ENCODE peak calls at places on chromosomes 7 and 10, in ten cellular contexts. W, M, D, E, X, O, G, S, F and K are unnamed samples.

GRCh38 chr10:102195301-102195870 is 30.7 kb upstream of the ELOVL3 start:
- DNase-seq in W (no peak), M (peak), D (no peak), E (no peak), X (no peak), O (no peak), G (no peak), S (no peak), F (no peak), K (no peak)

GRCh38 chr10:89793649-89794254 is 92.4 kb downstream of the KIF20B start:
- DNase-seq in W (peak), M (peak), D (peak), E (peak), X (peak), O (peak), G (no peak), S (peak), F (no peak), K (peak)

GRCh38 chr7:95840953-95841950 is 68.9 kb downstream of the DYNC1I1 start:
- DNase-seq in W (no peak), M (no peak), D (peak), E (no peak), X (no peak), O (peak), G (no peak), S (no peak), F (no peak), K (no peak)

GRCh38 chr7:13988765-13989137 is 715 bp downstream of the ETV1 start:
- DNase-seq in W (no peak), M (peak), D (no peak), E (peak), X (no peak), O (peak), G (no peak), S (no peak), F (no peak), K (peak)

GRCh38 chr10:110364531-110364937 is 59.8 kb upstream of the SMNDC1 start:
- DNase-seq in W (peak), M (no peak), D (no peak), E (no peak), X (no peak), O (no peak), G (no peak), S (no peak), F (no peak), K (no peak)

GRCh38 chr10:2202401-2202800 is 465.1 kb upstream of the ADARB2 start:
- DNase-seq in W (no peak), M (no peak), D (no peak), E (no peak), X (no peak), O (peak), G (no peak), S (no peak), F (no peak), K (no peak)

GRCh38 chr7:75915416-75916156 is 631 bp downstream of the POR start:
- DNase-seq in W (no peak), M (peak), D (no peak), E (peak), X (peak), O (no peak), G (peak), S (peak), F (no peak), K (no peak)

GRCh38 chr10:69467928-69468770 is 16.9 kb downstream of the TSPAN15 start:
- DNase-seq in W (no peak), M (no peak), D (no peak), E (no peak), X (no peak), O (no peak), G (no peak), S (no peak), F (no peak), K (no peak)

GRCh38 chr7:1693991-1694524 is 24.0 kb downstream of the ELFN1 start:
- DNase-seq in W (no peak), M (peak), D (peak), E (peak), X (peak), O (peak), G (no peak), S (no peak), F (peak), K (peak)

GRCh38 chr7:51022821-51023220 is 240.1 kb upstream of the GRB10 start:
- DNase-seq in W (no peak), M (no peak), D (no peak), E (no peak), X (no peak), O (no peak), G (no peak), S (no peak), F (no peak), K (no peak)

GRCh38 chr10:75544381-75544780 is 113.0 kb downstream of the LRMDA start:
- DNase-seq in W (no peak), M (no peak), D (no peak), E (no peak), X (no peak), O (no peak), G (no peak), S (no peak), F (no peak), K (no peak)

GRCh38 chr7:29976265-29976664 is 13.3 kb downstream of the SCRN1 start:
- DNase-seq in W (no peak), M (peak), D (no peak), E (no peak), X (no peak), O (no peak), G (no peak), S (no peak), F (no peak), K (no peak)

GRCh38 chr7:120677535-120677934 is 180.4 kb downstream of the TSPAN12 start:
- DNase-seq in W (no peak), M (no peak), D (no peak), E (no peak), X (no peak), O (no peak), G (no peak), S (no peak), F (no peak), K (no peak)

GRCh38 chr7:123768493-123768892 is 19.7 kb upstream of the WASL start:
- DNase-seq in W (no peak), M (no peak), D (no peak), E (no peak), X (no peak), O (no peak), G (no peak), S (no peak), F (no peak), K (no peak)

DNA sequence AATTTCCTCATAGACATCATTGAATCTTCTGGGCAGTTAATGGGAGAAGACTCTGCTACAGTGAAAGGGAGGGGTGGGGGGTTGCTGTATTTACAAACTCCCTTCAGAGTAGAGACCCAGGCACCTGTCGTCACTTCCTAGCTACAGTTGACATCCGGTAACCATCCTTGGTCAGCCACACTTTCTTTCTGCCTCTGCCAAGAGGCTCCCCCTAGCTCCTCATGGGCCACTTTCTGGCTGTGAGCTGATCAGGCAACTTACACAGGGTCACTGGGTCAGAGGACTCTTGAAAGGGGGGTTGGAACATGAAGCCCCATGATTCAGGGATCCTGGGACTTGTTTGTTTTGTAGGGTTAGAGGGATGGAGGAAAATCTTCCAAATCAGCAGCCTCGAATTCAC is 1.2 kb downstream of the TECPR1 start:
- DNase-seq in W (peak), M (no peak), D (no peak), E (no peak), X (peak), O (no peak), G (no peak), S (no peak), F (no peak), K (peak)
- TF ChIP-seq CTCF in W (no peak), M (no peak), D (no peak), E (no peak), X (no peak), O (no peak), G (no peak), S (no peak), F (no peak), K (peak)

DNA sequence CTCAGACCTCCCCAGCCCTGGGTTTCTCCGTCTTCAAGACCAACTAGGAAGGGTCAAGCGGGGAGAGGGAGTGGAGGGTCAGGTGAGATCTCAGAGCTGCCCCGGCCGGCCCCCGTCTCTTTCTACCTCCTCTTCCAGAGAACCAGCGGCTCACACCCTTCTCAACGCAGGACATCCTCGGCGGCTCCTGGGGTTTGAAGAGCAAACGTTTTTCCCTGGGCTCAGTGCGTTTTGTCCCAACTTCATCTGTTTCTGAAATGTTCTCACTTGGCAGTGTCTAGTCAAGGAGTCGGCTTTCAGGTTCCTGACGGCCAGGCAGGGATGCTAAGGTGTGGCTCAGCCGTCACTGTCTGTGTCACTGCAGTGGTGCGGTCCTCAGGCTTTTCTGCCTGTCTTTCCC is 416.4 kb upstream of the FOXK1 start:
- DNase-seq in W (no peak), M (no peak), D (no peak), E (no peak), X (no peak), O (no peak), G (no peak), S (no peak), F (no peak), K (no peak)
- H3K27ac ChIP-seq in W (no peak), M (no peak), D (no peak), E (no peak), X (no peak), O (no peak), G (no peak), S (no peak), F (no peak), K (no peak)

GRCh38 chr10:70820976-70821750 is 5.4 kb downstream of the SGPL1 start:
- DNase-seq in W (peak), M (peak), D (no peak), E (no peak), X (no peak), O (no peak), G (no peak), S (no peak), F (no peak), K (no peak)
- TF ChIP-seq CTCF in W (peak), M (no peak), D (no peak), E (no peak), X (no peak), O (peak), G (no peak), S (no peak), F (no peak), K (no peak)

GRCh38 chr10:131975003-131975402 is 6.7 kb downstream of the BNIP3 start:
- DNase-seq in W (no peak), M (peak), D (no peak), E (no peak), X (no peak), O (no peak), G (no peak), S (no peak), F (no peak), K (no peak)
- H3K27ac ChIP-seq in W (no peak), M (no peak), D (no peak), E (no peak), X (no peak), O (no peak), G (peak), S (no peak), F (peak), K (no peak)

GRCh38 chr10:79129361-79129997 is 60.7 kb downstream of the ZMIZ1 start:
- DNase-seq in W (no peak), M (peak), D (no peak), E (peak), X (no peak), O (peak), G (peak), S (no peak), F (no peak), K (peak)
- TF ChIP-seq CTCF in W (no peak), M (peak), D (no peak), E (no peak), X (no peak), O (no peak), G (no peak), S (no peak), F (no peak), K (peak)

DNA sequence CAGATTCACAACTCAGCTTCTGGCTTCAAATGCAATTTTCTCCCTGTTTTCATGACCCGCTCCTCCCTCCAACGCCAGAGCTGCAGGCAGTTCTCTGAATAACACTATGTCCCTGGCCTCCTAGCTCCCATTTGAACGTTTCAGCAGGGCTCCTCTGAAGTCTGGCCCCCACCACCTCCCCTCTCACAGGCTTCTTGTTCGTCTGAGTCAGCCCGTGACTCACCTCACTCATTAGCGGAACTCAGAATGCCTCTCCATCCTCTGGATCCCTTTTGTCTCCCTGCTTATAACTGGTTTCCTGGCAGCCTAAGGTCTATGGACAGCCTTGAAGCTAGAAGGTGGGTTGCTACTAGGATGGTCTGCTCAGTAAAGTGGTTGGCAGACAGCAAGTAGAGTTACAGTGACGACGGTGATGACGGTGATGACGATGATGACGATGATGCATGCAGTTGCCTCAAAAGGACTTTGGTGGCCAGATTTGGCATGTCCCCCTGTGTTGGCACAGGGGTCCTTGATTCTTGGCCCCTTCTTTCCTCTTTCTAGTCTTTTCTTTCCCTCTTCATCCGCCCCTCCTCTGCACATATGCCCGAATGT is 83.3 kb upstream of the MKLN1 start:
- DNase-seq in W (peak), M (peak), D (peak), E (peak), X (no peak), O (peak), G (no peak), S (no peak), F (no peak), K (no peak)
- H3K27ac ChIP-seq in W (no peak), M (peak), D (peak), E (peak), X (no peak), O (no peak), G (no peak), S (peak), F (no peak), K (no peak)

DNA sequence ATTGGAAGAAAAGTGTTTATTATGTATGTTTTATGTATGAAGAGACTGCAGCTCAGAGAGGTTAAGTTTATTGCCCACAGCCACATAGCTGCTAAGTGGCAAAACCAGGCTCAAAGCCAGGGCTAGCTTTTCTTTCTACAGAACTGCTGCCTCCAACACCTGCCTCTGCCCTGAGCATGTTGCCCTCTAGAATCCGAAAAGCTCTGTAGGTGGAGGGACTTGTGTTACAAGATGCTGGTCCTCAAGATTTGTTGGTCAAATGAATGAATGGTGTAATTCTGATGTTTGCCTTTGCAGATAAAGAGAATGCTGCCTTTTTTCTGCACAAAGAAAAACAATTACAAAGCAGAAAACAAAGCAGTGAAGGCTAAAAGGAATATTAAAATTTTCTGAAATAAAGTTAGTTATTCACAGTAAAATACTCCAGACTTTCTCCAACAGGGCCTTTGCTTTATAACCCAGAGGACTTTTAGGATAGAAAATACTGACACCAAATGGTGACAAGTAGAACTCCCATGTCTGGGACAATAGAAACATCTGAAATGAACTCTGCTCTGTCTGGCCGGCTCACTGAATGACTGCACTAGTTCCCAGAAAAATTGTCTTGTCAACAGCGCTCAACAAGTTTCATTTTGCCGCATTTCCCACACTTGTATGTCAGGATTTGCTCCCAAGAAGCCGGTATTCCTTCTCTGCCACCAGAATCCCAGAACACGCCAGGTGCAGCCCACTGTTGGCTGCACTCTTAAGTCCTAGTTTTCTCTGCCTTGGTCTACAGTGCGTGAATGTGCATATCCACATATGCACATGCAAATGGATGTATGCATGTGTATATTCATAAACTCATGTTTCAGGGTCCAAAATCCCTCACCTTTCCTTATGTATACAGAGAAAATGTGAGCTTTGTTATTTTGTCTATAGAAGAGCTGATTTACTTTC is 11.0 kb upstream of the DNTT start:
- DNase-seq in W (no peak), M (peak), D (peak), E (peak), X (peak), O (no peak), G (no peak), S (peak), F (no peak), K (peak)
- TF ChIP-seq CTCF in W (peak), M (peak), D (peak), E (peak), X (peak), O (peak), G (peak), S (peak), F (peak), K (peak)

GRCh38 chr7:135160098-135160857 is 10.2 kb downstream of the CYREN start:
- DNase-seq in W (no peak), M (peak), D (peak), E (no peak), X (no peak), O (no peak), G (no peak), S (no peak), F (no peak), K (no peak)
- H3K27ac ChIP-seq in W (peak), M (peak), D (peak), E (peak), X (peak), O (peak), G (peak), S (peak), F (peak), K (no peak)